ENCODE peak calls at places on chromosomes 11 and 22, in four cellular contexts. One of them, this sample, is unnamed.
A peak's percentile ranks its signal among the peaks of the same experiment; 100 is the strongest.

GRCh38 chr11:120179071-120179672 is 31.7 kb upstream of the OAF start:
- DNase-seq in mammary epithelial cell: no peak
- DNase-seq in sciatic nerve: peak; percentile 53
- DNase-seq in GM03348: no peak
- DNase-seq in this sample: no peak

GRCh38 chr22:30396871-30397655 is at the start of gene SEC14L2:
- DNase-seq in mammary epithelial cell: peak; percentile 57
- DNase-seq in GM03348: peak; percentile 91
- DNase-seq in sciatic nerve: peak; percentile 84
- DNase-seq in this sample: peak; percentile 9

GRCh38 chr22:17217179-17217578 is 2.1 kb downstream of the ADA2 start:
- DNase-seq in GM03348: no peak
- DNase-seq in sciatic nerve: no peak
- DNase-seq in mammary epithelial cell: no peak
- DNase-seq in this sample: no peak

GRCh38 chr22:17258015-17258827 is 39.0 kb upstream of the ADA2 start:
- DNase-seq in GM03348: no peak
- DNase-seq in sciatic nerve: peak; percentile 69
- DNase-seq in mammary epithelial cell: peak; percentile 65
- DNase-seq in this sample: peak; percentile 45

GRCh38 chr11:10309163-10310093 is 4.6 kb downstream of the ADM start:
- DNase-seq in mammary epithelial cell: peak; percentile 85
- DNase-seq in sciatic nerve: peak; percentile 74
- DNase-seq in GM03348: peak; percentile 53
- DNase-seq in this sample: no peak

GRCh38 chr11:95589893-95590612 is 199.5 kb downstream of the FAM76B start:
- DNase-seq in sciatic nerve: no peak
- DNase-seq in GM03348: no peak
- DNase-seq in mammary epithelial cell: no peak
- DNase-seq in this sample: no peak

GRCh38 chr11:130652671-130653335 is 204.4 kb downstream of the ADAMTS15 start:
- DNase-seq in sciatic nerve: peak; percentile 71
- DNase-seq in GM03348: peak; percentile 79
- DNase-seq in mammary epithelial cell: no peak
- DNase-seq in this sample: no peak

GRCh38 chr22:23396362-23397007 is 183.6 kb downstream of the IGLL1 start:
- DNase-seq in GM03348: no peak
- DNase-seq in mammary epithelial cell: no peak
- DNase-seq in sciatic nerve: no peak
- DNase-seq in this sample: no peak

GRCh38 chr11:102932678-102933077 is 22.9 kb downstream of the MMP13 start:
- DNase-seq in mammary epithelial cell: no peak
- DNase-seq in sciatic nerve: no peak
- DNase-seq in GM03348: no peak
- DNase-seq in this sample: no peak

GRCh38 chr11:78083036-78083435 is 3.4 kb upstream of the NDUFC2 start:
- DNase-seq in GM03348: no peak
- DNase-seq in sciatic nerve: no peak
- DNase-seq in mammary epithelial cell: no peak
- DNase-seq in this sample: no peak

GRCh38 chr22:20781272-20781990 is 7.5 kb downstream of the SERPIND1 start:
- DNase-seq in mammary epithelial cell: peak; percentile 29
- DNase-seq in GM03348: no peak
- DNase-seq in sciatic nerve: no peak
- DNase-seq in this sample: no peak

GRCh38 chr22:33865248-33865647 is 55.0 kb downstream of the LARGE1 start:
- DNase-seq in GM03348: no peak
- DNase-seq in sciatic nerve: no peak
- DNase-seq in mammary epithelial cell: no peak
- DNase-seq in this sample: no peak

GRCh38 chr22:45630436-45630835 is 41.2 kb upstream of the ATXN10 start:
- DNase-seq in sciatic nerve: no peak
- DNase-seq in mammary epithelial cell: no peak
- DNase-seq in GM03348: no peak
- DNase-seq in this sample: no peak

GRCh38 chr11:17915500-17916143 is 97.2 kb downstream of the SERGEF start:
- DNase-seq in GM03348: no peak
- DNase-seq in sciatic nerve: no peak
- DNase-seq in mammary epithelial cell: no peak
- DNase-seq in this sample: no peak

GRCh38 chr11:40380871-40381270 is 1078.6 kb downstream of the LRRC4C start:
- DNase-seq in GM03348: no peak
- DNase-seq in sciatic nerve: no peak
- DNase-seq in mammary epithelial cell: no peak
- DNase-seq in this sample: no peak

GRCh38 chr11:13343067-13343466 is 65.5 kb downstream of the BMAL1 start:
- DNase-seq in GM03348: no peak
- DNase-seq in sciatic nerve: no peak
- DNase-seq in mammary epithelial cell: no peak
- DNase-seq in this sample: no peak

GRCh38 chr11:23123766-23124165 is 263.5 kb upstream of the CCDC179 start:
- DNase-seq in GM03348: peak; percentile 4
- DNase-seq in mammary epithelial cell: peak; percentile 5
- DNase-seq in sciatic nerve: no peak
- DNase-seq in this sample: no peak

GRCh38 chr11:61270354-61271070 is 24.6 kb downstream of the VWCE start:
- DNase-seq in mammary epithelial cell: peak; percentile 44
- DNase-seq in sciatic nerve: no peak
- DNase-seq in GM03348: peak; percentile 75
- DNase-seq in this sample: no peak

GRCh38 chr11:46920709-46921108 is 2.4 kb upstream of the LRP4 start:
- DNase-seq in mammary epithelial cell: peak; percentile 91
- DNase-seq in sciatic nerve: no peak
- DNase-seq in GM03348: peak; percentile 93
- DNase-seq in this sample: no peak